ENCODE peak calls at places on chromosome 5, in ten cellular contexts. U is Caco-2; S is M059J; V is A172; X is WTC11; T is HT-29; E is CD8-positive, alpha-beta memory T cell; Q is GOT3; N is DMS 273 treated with DMSO at 0.1 percent for 48 hours; R is T follicular helper cell. A is an unnamed sample.

GRCh38 chr5:17105744-17106450 is 111.5 kb upstream of the BASP1 start:
- DNase-seq in U (no peak), S (peak), V (peak), X (no peak), T (no peak), E (no peak), Q (peak), N (no peak), R (no peak), A (no peak)

GRCh38 chr5:167305591-167306213 is 985.7 kb upstream of the WWC1 start:
- DNase-seq in U (no peak), S (no peak), V (no peak), X (no peak), T (no peak), E (no peak), Q (no peak), N (no peak), R (no peak), A (no peak)

GRCh38 chr5:166165600-166165999 is 2125.8 kb upstream of the WWC1 start:
- DNase-seq in U (no peak), S (no peak), V (peak), X (peak), T (peak), E (no peak), Q (no peak), N (no peak), R (no peak), A (no peak)

GRCh38 chr5:127292030-127292735 is 1.6 kb downstream of the MEGF10 start:
- DNase-seq in U (no peak), S (no peak), V (no peak), X (no peak), T (no peak), E (no peak), Q (no peak), N (no peak), R (no peak), A (no peak)

GRCh38 chr5:72121753-72122445 is 14.6 kb downstream of the MAP1B start:
- DNase-seq in U (no peak), S (no peak), V (no peak), X (peak), T (no peak), E (no peak), Q (no peak), N (no peak), R (no peak), A (no peak)

GRCh38 chr5:180172447-180173197 is 36.4 kb downstream of the RASGEF1C start:
- DNase-seq in U (no peak), S (no peak), V (no peak), X (no peak), T (peak), E (no peak), Q (no peak), N (peak), R (no peak), A (peak)

GRCh38 chr5:61334224-61335196 is 2.5 kb downstream of the ZSWIM6 start:
- DNase-seq in U (no peak), S (peak), V (no peak), X (no peak), T (no peak), E (no peak), Q (no peak), N (no peak), R (no peak), A (no peak)

GRCh38 chr5:43416988-43417394 is 4.8 kb upstream of the CCL28 start:
- DNase-seq in U (no peak), S (no peak), V (no peak), X (no peak), T (no peak), E (no peak), Q (no peak), N (peak), R (no peak), A (no peak)

GRCh38 chr5:38541174-38541724 is 15.2 kb downstream of the LIFR start:
- DNase-seq in U (no peak), S (no peak), V (no peak), X (no peak), T (no peak), E (no peak), Q (no peak), N (no peak), R (no peak), A (no peak)